ENCODE peak calls at places on chromosomes 7 and 10, in six cellular contexts. B, R, Y, S, X and Z are unnamed samples.

GRCh38 chr7:29957921-29958320 is 31.7 kb downstream of the SCRN1 start:
- DNase-seq in S (no peak), B (no peak), Y (no peak), R (no peak), X (no peak), Z (no peak)

GRCh38 chr10:62027841-62028501 is 126.5 kb downstream of the ARID5B start:
- DNase-seq in S (no peak), Y (no peak), B (no peak), R (peak), X (no peak), Z (no peak)

GRCh38 chr7:80918406-80918805 is 445 bp downstream of the SEMA3C start:
- DNase-seq in S (no peak), B (no peak), R (peak), X (no peak), Y (peak), Z (no peak)

GRCh38 chr7:108270385-108270784 is 140.2 kb upstream of the LAMB4 start:
- DNase-seq in S (no peak), Y (peak), X (no peak), B (peak), R (no peak), Z (no peak)

GRCh38 chr10:36163827-36164226 is 521.7 kb upstream of the FZD8 start:
- DNase-seq in R (peak), S (no peak), X (no peak), Y (no peak), B (no peak), Z (no peak)

GRCh38 chr10:52216852-52217251 is 97.2 kb upstream of the DKK1 start:
- DNase-seq in B (peak), X (peak), S (peak), Y (peak), R (peak), Z (peak)

GRCh38 chr7:105741993-105742392 is 134.4 kb downstream of the ATXN7L1 start:
- DNase-seq in B (no peak), X (no peak), S (no peak), R (no peak), Y (no peak), Z (no peak)

GRCh38 chr10:306007-306406 is 170.8 kb downstream of the ZMYND11 start:
- DNase-seq in Y (no peak), S (no peak), X (no peak), B (no peak), R (no peak), Z (no peak)

GRCh38 chr10:4199196-4199595 is 414.2 kb upstream of the KLF6 start:
- DNase-seq in Y (no peak), S (no peak), X (no peak), R (no peak), B (no peak), Z (no peak)

GRCh38 chr10:29392376-29393021 is 103.6 kb downstream of the LYZL1 start:
- DNase-seq in S (no peak), R (peak), B (peak), X (no peak), Y (peak), Z (no peak)

GRCh38 chr10:29387269-29387668 is 98.4 kb downstream of the LYZL1 start:
- DNase-seq in B (no peak), X (no peak), S (no peak), R (no peak), Y (no peak), Z (no peak)

GRCh38 chr10:29389493-29389892 is 100.6 kb downstream of the LYZL1 start:
- DNase-seq in X (no peak), S (no peak), B (no peak), Y (no peak), R (no peak), Z (no peak)

GRCh38 chr10:29386347-29386999 is 97.6 kb downstream of the LYZL1 start:
- DNase-seq in Y (peak), R (peak), B (peak), X (no peak), S (no peak), Z (no peak)

DNA sequence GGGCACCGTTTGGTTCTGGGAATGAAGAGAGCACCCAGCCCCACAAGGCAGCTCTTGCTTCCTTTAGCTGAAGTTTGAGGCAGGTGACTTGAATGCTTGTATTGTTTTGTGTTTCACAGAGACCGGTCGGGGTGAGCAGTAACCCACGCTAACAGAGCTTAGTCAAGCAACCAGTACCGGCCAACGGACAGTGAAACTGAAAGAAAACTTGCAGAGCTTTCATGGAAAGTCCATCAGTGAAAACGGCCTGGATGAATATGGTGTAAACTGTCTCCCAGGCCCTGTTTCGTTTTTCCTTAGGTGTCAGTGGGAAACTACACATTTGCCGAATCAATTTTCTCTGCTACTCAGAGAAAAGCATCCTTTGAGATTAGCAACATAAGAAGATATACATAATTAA is 101.1 kb downstream of the LYZL1 start:
- DNase-seq in S (no peak), B (no peak), X (no peak), R (no peak), Y (no peak), Z (no peak)
- H3K4me3 ChIP-seq in S (no peak), B (no peak), X (no peak), R (no peak), Y (no peak), Z (peak)

GRCh38 chr10:132738454-132739224 is 47.3 kb downstream of the NKX6-2 start:
- DNase-seq in Y (no peak), R (no peak), X (no peak), S (no peak), B (no peak), Z (no peak)

GRCh38 chr10:132742837-132743194 is 43.1 kb downstream of the NKX6-2 start:
- DNase-seq in B (peak), R (no peak), Y (peak), X (no peak), S (no peak), Z (no peak)

GRCh38 chr10:132739225-132739613 is 46.7 kb downstream of the NKX6-2 start:
- DNase-seq in S (no peak), X (no peak), Y (no peak), R (no peak), B (no peak), Z (no peak)

GRCh38 chr10:132742167-132742836 is 43.6 kb downstream of the NKX6-2 start:
- DNase-seq in Y (no peak), X (no peak), S (no peak), R (no peak), B (no peak), Z (no peak)

GRCh38 chr10:132740542-132741066 is 45.3 kb downstream of the NKX6-2 start:
- DNase-seq in Y (no peak), X (no peak), R (no peak), B (no peak), S (no peak), Z (no peak)
- TF ChIP-seq CTCF in Y (no peak), X (no peak), R (no peak), B (no peak), S (no peak), Z (no peak)

GRCh38 chr10:102775201-102775972 is 31.6 kb downstream of the WBP1L start:
- DNase-seq in Y (peak), B (no peak), S (no peak), R (peak), X (no peak), Z (no peak)
- H3K4me3 ChIP-seq in Y (peak), B (no peak), S (peak), R (peak), X (peak), Z (peak)

GRCh38 chr10:101054351-101054750 is 7.4 kb upstream of the KAZALD1 start:
- DNase-seq in S (no peak), R (no peak), X (no peak), Y (no peak), B (no peak), Z (no peak)

GRCh38 chr10:101056365-101057151 is 5.2 kb upstream of the KAZALD1 start:
- DNase-seq in Y (no peak), R (no peak), X (no peak), B (no peak), S (no peak), Z (no peak)

GRCh38 chr10:101053516-101053915 is 8.3 kb upstream of the KAZALD1 start:
- DNase-seq in R (peak), X (no peak), B (peak), S (no peak), Y (no peak), Z (no peak)

GRCh38 chr10:101052285-101052684 is 9.5 kb upstream of the KAZALD1 start:
- DNase-seq in B (peak), X (no peak), R (peak), S (peak), Y (peak), Z (no peak)

GRCh38 chr10:101055416-101055815 is 6.4 kb upstream of the KAZALD1 start:
- DNase-seq in S (no peak), B (no peak), R (no peak), X (no peak), Y (no peak), Z (no peak)
- TF ChIP-seq CTCF in S (peak), B (no peak), R (no peak), X (no peak), Y (peak), Z (peak)

GRCh38 chr10:93542358-93542791 is 24.1 kb upstream of the FFAR4 start:
- DNase-seq in B (peak), R (peak), X (no peak), S (no peak), Y (peak), Z (no peak)
- H3K4me3 ChIP-seq in B (peak), R (peak), X (peak), S (peak), Y (no peak), Z (peak)

DNA sequence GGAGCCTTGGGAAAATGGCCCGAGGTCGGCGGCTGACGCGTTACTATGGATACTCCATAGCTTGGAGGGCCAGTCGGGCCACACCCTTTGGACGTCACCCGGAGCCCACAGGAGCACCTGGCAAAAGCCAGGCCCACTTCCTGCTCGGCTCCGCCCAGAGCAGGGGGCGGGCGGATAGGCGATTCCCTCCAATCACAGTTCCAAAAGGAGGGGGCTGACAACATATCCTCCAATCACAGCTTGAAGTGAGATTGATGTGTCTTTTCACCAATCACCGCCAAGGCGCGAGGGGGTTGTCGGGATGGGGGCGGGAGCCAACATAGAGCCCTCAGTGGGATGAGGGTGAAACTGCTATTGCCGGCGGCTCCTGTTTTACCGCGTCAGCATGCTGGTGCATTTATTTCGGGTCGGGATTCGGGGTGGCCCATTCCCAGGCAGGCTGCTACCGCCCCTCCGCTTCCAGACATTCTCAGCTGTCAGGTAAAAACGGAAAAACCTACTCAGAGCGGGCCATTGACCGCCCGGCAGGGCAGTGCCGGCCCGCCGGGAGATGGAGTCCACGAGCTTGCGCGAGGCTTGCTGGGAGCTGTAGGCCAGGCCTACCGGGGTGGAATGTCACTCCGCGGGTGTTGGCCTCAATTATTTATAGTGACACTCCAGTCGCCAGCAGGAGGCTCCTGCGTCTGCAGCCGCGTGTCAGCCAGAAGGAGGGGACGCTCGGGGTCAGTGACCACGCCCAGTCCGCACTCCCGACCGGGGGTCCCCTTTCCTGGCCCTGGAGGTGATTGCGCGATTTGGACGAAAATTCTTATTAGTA is at the start of gene ABCB8:
- DNase-seq in R (peak), B (peak), S (peak), X (peak), Y (peak), Z (peak)
- TF ChIP-seq CTCF in R (peak), B (peak), S (peak), X (peak), Y (peak), Z (peak)

GRCh38 chr10:99234067-99234738 is 1.4 kb downstream of the HPSE2 start:
- DNase-seq in B (peak), Y (peak), S (no peak), X (no peak), R (peak), Z (no peak)

GRCh38 chr10:99234739-99235468 is 748 bp downstream of the HPSE2 start:
- DNase-seq in R (peak), B (peak), Y (peak), S (no peak), X (no peak), Z (no peak)

GRCh38 chr10:99233680-99234018 is 2.0 kb downstream of the HPSE2 start:
- DNase-seq in Y (no peak), B (no peak), R (peak), X (no peak), S (no peak), Z (no peak)

GRCh38 chr10:99232357-99232999 is 3.2 kb downstream of the HPSE2 start:
- DNase-seq in Y (no peak), B (no peak), S (no peak), X (no peak), R (no peak), Z (no peak)

GRCh38 chr10:99233000-99233679 is 2.5 kb downstream of the HPSE2 start:
- DNase-seq in X (no peak), Y (no peak), B (no peak), R (no peak), S (no peak), Z (no peak)
- H3K4me3 ChIP-seq in X (no peak), Y (no peak), B (peak), R (no peak), S (no peak), Z (no peak)

GRCh38 chr10:29966269-29966668 is 93.1 kb downstream of the JCAD start:
- DNase-seq in X (no peak), Y (no peak), R (no peak), B (no peak), S (no peak), Z (no peak)
- TF ChIP-seq CTCF in X (peak), Y (no peak), R (no peak), B (no peak), S (peak), Z (no peak)

GRCh38 chr10:99926925-99927718 is 82.6 kb downstream of the DNMBP start:
- DNase-seq in R (peak), B (peak), X (no peak), Y (peak), S (no peak), Z (no peak)
- H3K4me3 ChIP-seq in R (no peak), B (no peak), X (no peak), Y (no peak), S (no peak), Z (peak)